ENCODE peak calls at places on chromosomes 12 and 14, in eight cellular contexts. W is tibial nerve, A is NB4, R is heart right ventricle, D is stomach, T is H9, S is lower leg skin, L is B cell. Q is an unnamed sample.
A peak's percentile ranks its signal among the peaks of the same experiment; 100 is the strongest.

GRCh38 chr12:132336451-132337413 is 7.3 kb upstream of the GALNT9 start:
- DNase-seq in S (no peak), L (no peak), D (no peak), A (no peak), T (no peak), R (no peak), W (no peak), Q (no peak)

GRCh38 chr12:52007158-52007921 is 594 bp downstream of the TAMALIN start:
- DNase-seq in D (peak; percentile 32), L (peak; percentile 85), A (peak; percentile 68), S (peak; percentile 91), T (peak; percentile 49), R (peak; percentile 69), W (no peak), Q (peak; percentile 64)

GRCh38 chr14:60760648-60761364 is 26.2 kb downstream of the MNAT1 start:
- DNase-seq in R (no peak), A (no peak), L (no peak), W (no peak), S (no peak), T (peak; percentile 51), D (no peak), Q (no peak)

GRCh38 chr12:121417847-121418246 is 17.9 kb downstream of the RNF34 start:
- DNase-seq in S (peak; percentile 34), A (no peak), L (no peak), T (no peak), R (no peak), D (no peak), W (no peak), Q (no peak)

GRCh38 chr12:121443911-121444841 is 44.3 kb downstream of the RNF34 start:
- DNase-seq in S (no peak), L (no peak), W (no peak), A (no peak), R (no peak), T (peak; percentile 45), D (no peak), Q (no peak)

GRCh38 chr14:74579447-74580274 is 32.4 kb downstream of the LTBP2 start:
- DNase-seq in L (no peak), S (no peak), W (no peak), A (no peak), D (no peak), R (no peak), T (no peak), Q (no peak)

GRCh38 chr12:67388331-67389163 is 119.4 kb downstream of the CAND1 start:
- DNase-seq in W (no peak), L (no peak), D (no peak), S (no peak), R (no peak), A (no peak), T (peak; percentile 44), Q (no peak)

GRCh38 chr12:2686280-2686646 is 108.5 kb upstream of the FKBP4 start:
- DNase-seq in W (no peak), A (no peak), R (no peak), T (peak; percentile 23), S (no peak), D (no peak), L (no peak), Q (no peak)

GRCh38 chr12:81819991-81820633 is 61.0 kb upstream of the PPFIA2 start:
- DNase-seq in R (no peak), D (no peak), L (no peak), T (no peak), S (no peak), A (no peak), W (no peak), Q (no peak)

GRCh38 chr12:13179159-13180074 is 17.1 kb upstream of the EMP1 start:
- DNase-seq in W (no peak), T (peak; percentile 80), L (peak; percentile 37), S (peak; percentile 93), D (peak; percentile 64), R (peak; percentile 46), A (peak; percentile 95), Q (no peak)

GRCh38 chr12:45731376-45731775 is 1.9 kb downstream of the ARID2 start:
- DNase-seq in D (no peak), S (no peak), W (no peak), A (no peak), L (no peak), R (no peak), T (no peak), Q (no peak)

GRCh38 chr14:100779691-100780080 is 46.2 kb upstream of the MEG3 start:
- DNase-seq in L (no peak), W (no peak), A (no peak), D (peak; percentile 20), S (peak; percentile 69), T (peak; percentile 18), R (no peak), Q (no peak)

GRCh38 chr12:21604245-21605101 is at the start of gene GYS2:
- DNase-seq in T (no peak), D (no peak), W (no peak), S (no peak), A (no peak), L (no peak), R (no peak), Q (no peak)

GRCh38 chr12:32431025-32431424 is 31.7 kb downstream of the FGD4 start:
- DNase-seq in D (no peak), A (no peak), T (no peak), R (no peak), W (no peak), S (no peak), L (no peak), Q (no peak)

GRCh38 chr12:96534339-96534738 is 45.0 kb downstream of the CFAP54 start:
- DNase-seq in R (no peak), T (no peak), L (no peak), A (no peak), D (no peak), W (no peak), S (no peak), Q (no peak)

GRCh38 chr14:54169254-54169924 is 212.8 kb upstream of the BMP4 start:
- DNase-seq in R (no peak), L (no peak), D (no peak), T (no peak), A (no peak), S (no peak), W (no peak), Q (no peak)

GRCh38 chr14:42420071-42420470 is 813.4 kb downstream of the LRFN5 start:
- DNase-seq in A (no peak), T (no peak), L (no peak), S (no peak), R (no peak), D (no peak), W (no peak), Q (no peak)

GRCh38 chr12:102769323-102769916 is 147.6 kb downstream of the PAH start:
- DNase-seq in D (peak; percentile 53), R (peak; percentile 23), W (peak; percentile 55), L (peak; percentile 38), S (peak; percentile 87), A (peak; percentile 71), T (peak; percentile 74), Q (peak; percentile 55)

GRCh38 chr14:80264698-80265097 is 53.4 kb upstream of the DIO2 start:
- DNase-seq in D (no peak), R (no peak), L (no peak), W (no peak), T (no peak), A (no peak), S (no peak), Q (no peak)

GRCh38 chr12:38389581-38389980 is 73.0 kb downstream of the ALG10B start:
- DNase-seq in T (no peak), R (no peak), W (no peak), A (no peak), L (no peak), D (no peak), S (no peak), Q (no peak)

GRCh38 chr12:38385492-38385864 is 68.9 kb downstream of the ALG10B start:
- DNase-seq in A (no peak), T (no peak), R (no peak), D (no peak), W (no peak), L (no peak), S (no peak), Q (no peak)

GRCh38 chr12:38386238-38386985 is 69.8 kb downstream of the ALG10B start:
- DNase-seq in D (no peak), L (no peak), A (peak; percentile 22), S (no peak), W (no peak), T (no peak), R (no peak), Q (no peak)

DNA sequence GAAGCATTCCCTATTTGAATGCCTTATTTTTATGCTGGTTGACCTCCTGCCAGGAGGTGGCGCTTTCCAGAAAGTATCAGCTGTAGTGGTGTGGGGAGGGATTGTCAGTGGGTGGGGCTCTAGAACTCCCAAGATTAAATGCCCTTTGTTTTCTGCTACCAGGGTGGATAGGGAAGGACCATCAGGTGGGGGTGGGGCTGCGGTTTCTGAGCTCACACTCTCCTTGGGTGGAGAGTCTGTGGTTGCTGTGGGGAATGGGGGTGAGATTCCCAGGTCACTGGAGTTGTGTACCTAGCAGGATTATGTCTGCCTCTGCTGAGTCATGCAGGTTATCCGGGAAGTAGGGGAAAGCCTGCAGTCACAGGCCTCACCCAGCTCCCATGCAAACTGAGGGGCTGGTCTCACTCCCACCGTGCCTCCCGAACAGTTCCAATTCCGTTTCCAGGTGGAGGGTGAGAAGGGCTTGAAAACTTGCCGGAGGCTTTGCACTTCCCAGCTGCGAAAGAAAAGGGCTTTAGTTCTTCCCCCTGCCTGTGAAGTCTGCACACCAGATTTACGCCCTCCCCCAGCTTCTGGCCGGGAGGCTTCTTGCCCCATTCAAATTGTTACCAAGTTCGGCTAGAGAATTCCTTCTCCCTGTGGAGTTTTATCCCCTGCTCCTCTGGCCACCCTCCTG is 68.4 kb downstream of the ALG10B start:
- DNase-seq in R (no peak), L (no peak), S (no peak), T (peak; percentile 69), A (peak; percentile 12), D (no peak), W (no peak), Q (no peak)
- TF ChIP-seq CTCF in R (no peak), L (no peak), S (no peak), T (peak; percentile 64), A (no peak), D (no peak), W (no peak), Q (no peak)

DNA sequence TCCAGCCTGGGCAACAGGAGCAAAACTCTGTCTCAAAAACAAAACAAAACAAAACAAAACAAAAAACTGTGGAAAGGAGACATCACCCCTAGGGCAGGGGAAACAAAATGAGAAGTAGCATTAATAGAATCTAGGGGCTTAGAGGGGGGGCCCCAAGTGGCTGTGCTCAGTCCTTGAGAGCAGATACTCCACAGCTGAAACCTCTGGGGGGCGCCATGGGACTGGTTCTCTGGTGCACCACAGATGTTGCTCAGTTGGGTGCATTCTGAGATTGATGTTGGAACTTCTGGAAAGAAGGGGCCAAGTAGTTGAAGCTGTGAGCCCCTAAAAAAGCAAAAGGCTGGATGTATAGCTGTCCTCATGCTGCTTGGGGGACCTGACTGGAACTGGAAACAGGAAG is 11.8 kb upstream of the SYNE2 start:
- DNase-seq in R (peak; percentile 35), A (no peak), W (no peak), D (peak; percentile 36), L (no peak), S (no peak), T (peak; percentile 40), Q (no peak)
- TF ChIP-seq CTCF in R (peak; percentile 39), A (no peak), W (no peak), D (no peak), L (peak; percentile 17), S (no peak), T (peak; percentile 71), Q (no peak)

GRCh38 chr14:38605193-38606114 is 349.6 kb upstream of the CLEC14A start:
- DNase-seq in S (no peak), T (no peak), A (peak; percentile 2), D (no peak), R (no peak), W (no peak), L (no peak), Q (no peak)
- TF ChIP-seq CTCF in S (no peak), T (peak; percentile 61), A (no peak), D (no peak), R (no peak), W (no peak), L (no peak), Q (no peak)

GRCh38 chr14:21987937-21988336 is 314.3 kb upstream of the OR4E1 start:
- DNase-seq in S (no peak), L (no peak), W (no peak), D (no peak), A (peak; percentile 50), R (no peak), T (no peak), Q (no peak)
- TF ChIP-seq CTCF in S (no peak), L (peak; percentile 17), W (peak; percentile 8), D (no peak), A (peak; percentile 73), R (peak; percentile 48), T (peak; percentile 79), Q (peak; percentile 0)

Q was measured in GM10248.